ENCODE peak calls at places on chromosomes 7 and 10, in ten cellular contexts. S is vagina, F is A172, B is aorta, Z is transverse colon, J is NCI-H345, N is DMS 273 treated with DMSO at 0.1 percent for 48 hours, M is HL-60, Q is NCI-H748 treated with DMSO at 0.1 percent for 48 hours, H is ascending aorta. O is an unnamed sample.

GRCh38 chr7:28806841-28807240 is 151.3 kb downstream of the TRIL start:
- DNase-seq in S (no peak), F (peak; percentile 83), B (no peak), Z (no peak), J (no peak), N (no peak), M (no peak), Q (no peak), H (no peak), O (no peak)

GRCh38 chr10:29343607-29344038 is 54.8 kb downstream of the LYZL1 start:
- DNase-seq in S (no peak), F (no peak), B (no peak), Z (no peak), J (no peak), N (no peak), M (no peak), Q (no peak), H (no peak), O (no peak)

GRCh38 chr7:8282162-8282561 is 20.2 kb upstream of the ICA1 start:
- DNase-seq in S (no peak), F (no peak), B (no peak), Z (no peak), J (no peak), N (no peak), M (no peak), Q (no peak), H (no peak), O (no peak)

GRCh38 chr10:60678978-60679377 is 99.3 kb upstream of the CDK1 start:
- DNase-seq in S (no peak), F (no peak), B (no peak), Z (no peak), J (no peak), N (no peak), M (no peak), Q (no peak), H (no peak), O (no peak)

GRCh38 chr10:71392292-71392691 is 4.4 kb upstream of the CDH23 start:
- DNase-seq in S (no peak), F (no peak), B (no peak), Z (no peak), J (no peak), N (no peak), M (no peak), Q (no peak), H (no peak), O (no peak)

GRCh38 chr7:139116999-139117398 is 7.5 kb upstream of the ZC3HAV1 start:
- DNase-seq in S (no peak), F (no peak), B (no peak), Z (no peak), J (no peak), N (no peak), M (no peak), Q (no peak), H (no peak), O (no peak)

GRCh38 chr7:15845868-15846267 is 159.4 kb upstream of the MEOX2 start:
- DNase-seq in S (no peak), F (no peak), B (no peak), Z (no peak), J (no peak), N (no peak), M (no peak), Q (no peak), H (no peak), O (no peak)

GRCh38 chr10:29035721-29036120 is 253.1 kb upstream of the LYZL1 start:
- DNase-seq in S (no peak), F (no peak), B (no peak), Z (no peak), J (no peak), N (no peak), M (no peak), Q (no peak), H (no peak), O (no peak)

GRCh38 chr10:84194424-84195043 is at the start of gene CDHR1:
- DNase-seq in S (no peak), F (no peak), B (no peak), Z (peak; percentile 72), J (peak; percentile 54), N (no peak), M (no peak), Q (peak; percentile 14), H (no peak), O (peak; percentile 36)

GRCh38 chr10:77548157-77548556 is 89.5 kb downstream of the KCNMA1 start:
- DNase-seq in S (no peak), F (no peak), B (no peak), Z (peak; percentile 74), J (no peak), N (peak; percentile 29), M (no peak), Q (no peak), H (no peak), O (no peak)

GRCh38 chr10:15141136-15142067 is 27.1 kb downstream of the NMT2 start:
- DNase-seq in S (no peak), F (no peak), B (no peak), Z (no peak), J (no peak), N (peak; percentile 49), M (no peak), Q (no peak), H (no peak), O (no peak)

GRCh38 chr7:130273081-130273699 is 6.5 kb downstream of the CPA2 start:
- DNase-seq in S (peak; percentile 54), F (no peak), B (no peak), Z (no peak), J (no peak), N (peak; percentile 95), M (no peak), Q (peak; percentile 95), H (no peak), O (peak; percentile 97)

GRCh38 chr7:73626814-73627213 is 2.5 kb upstream of the MLXIPL start:
- DNase-seq in S (no peak), F (peak; percentile 34), B (no peak), Z (no peak), J (no peak), N (peak; percentile 73), M (no peak), Q (no peak), H (no peak), O (no peak)

GRCh38 chr10:131701131-131701947 is 199.5 kb upstream of the PPP2R2D start:
- DNase-seq in S (peak; percentile 81), F (no peak), B (peak; percentile 57), Z (no peak), J (peak; percentile 1), N (no peak), M (no peak), Q (no peak), H (no peak), O (no peak)

GRCh38 chr7:27677912-27678612 is 15.4 kb upstream of the HIBADH start:
- DNase-seq in S (no peak), F (peak; percentile 100), B (no peak), Z (peak; percentile 21), J (no peak), N (no peak), M (no peak), Q (no peak), H (no peak), O (no peak)

GRCh38 chr7:123367508-123368122 is 166.8 kb downstream of the IQUB start:
- DNase-seq in S (no peak), F (peak; percentile 46), B (no peak), Z (no peak), J (no peak), N (no peak), M (no peak), Q (peak; percentile 24), H (no peak), O (no peak)

GRCh38 chr7:46468753-46469356 is 547.8 kb upstream of the IGFBP3 start:
- DNase-seq in S (no peak), F (peak; percentile 43), B (no peak), Z (no peak), J (no peak), N (no peak), M (peak; percentile 2), Q (no peak), H (no peak), O (no peak)

GRCh38 chr10:77497748-77498147 is 139.9 kb downstream of the KCNMA1 start:
- DNase-seq in S (no peak), F (no peak), B (no peak), Z (no peak), J (no peak), N (no peak), M (no peak), Q (no peak), H (no peak), O (no peak)

GRCh38 chr7:112176693-112177415 is 29.3 kb downstream of the DOCK4 start:
- DNase-seq in S (no peak), F (no peak), B (no peak), Z (no peak), J (no peak), N (no peak), M (no peak), Q (peak; percentile 59), H (no peak), O (no peak)

GRCh38 chr10:28429573-28430216 is 103.2 kb upstream of the WAC start:
- DNase-seq in S (no peak), F (peak; percentile 75), B (no peak), Z (no peak), J (no peak), N (no peak), M (no peak), Q (no peak), H (no peak), O (no peak)

GRCh38 chr10:124734311-124735166 is 9.6 kb downstream of the FAM53B start:
- DNase-seq in S (peak; percentile 80), F (no peak), B (peak; percentile 60), Z (no peak), J (no peak), N (no peak), M (no peak), Q (no peak), H (no peak), O (no peak)

GRCh38 chr10:124074471-124075109 is 18.8 kb downstream of the CHST15 start:
- DNase-seq in S (no peak), F (no peak), B (no peak), Z (peak; percentile 34), J (no peak), N (no peak), M (peak; percentile 15), Q (no peak), H (no peak), O (no peak)

GRCh38 chr7:81327873-81328272 is 409.0 kb upstream of the SEMA3C start:
- DNase-seq in S (no peak), F (no peak), B (no peak), Z (no peak), J (no peak), N (no peak), M (no peak), Q (no peak), H (no peak), O (no peak)

GRCh38 chr7:16421333-16422099 is at the start of gene CRPPA:
- DNase-seq in S (no peak), F (no peak), B (peak; percentile 76), Z (peak; percentile 36), J (peak; percentile 22), N (peak; percentile 11), M (no peak), Q (no peak), H (no peak), O (peak; percentile 27)

GRCh38 chr7:117068511-117069155 is 115.3 kb downstream of the ST7 start:
- DNase-seq in S (no peak), F (no peak), B (no peak), Z (no peak), J (peak; percentile 51), N (peak; percentile 82), M (no peak), Q (no peak), H (no peak), O (peak; percentile 85)

GRCh38 chr7:20438665-20439376 is 108.1 kb downstream of the ITGB8 start:
- DNase-seq in S (no peak), F (no peak), B (no peak), Z (no peak), J (no peak), N (no peak), M (no peak), Q (no peak), H (no peak), O (no peak)

GRCh38 chr10:62264702-62265436 is 3.8 kb downstream of the RTKN2 start:
- DNase-seq in S (no peak), F (peak; percentile 95), B (no peak), Z (no peak), J (no peak), N (peak; percentile 41), M (peak; percentile 12), Q (peak; percentile 47), H (no peak), O (peak; percentile 37)

GRCh38 chr10:88245974-88246511 is 337.1 kb downstream of the RNLS start:
- DNase-seq in S (no peak), F (no peak), B (no peak), Z (no peak), J (no peak), N (no peak), M (no peak), Q (no peak), H (no peak), O (no peak)

O was measured in NCI-H1105.